ENCODE peak calls at places on chromosome 2, in six cellular contexts. O, W, G, C, T and X are unnamed samples.
A peak's percentile ranks its signal among the peaks of the same experiment; 100 is the strongest.

GRCh38 chr2:128727914-128728313 is 409.2 kb upstream of the HS6ST1 start:
- DNase-seq in C (no peak), W (no peak), T (no peak), O (no peak), G (no peak), X (peak; percentile 70)

GRCh38 chr2:165015052-165015642 is 59.8 kb upstream of the SLC38A11 start:
- DNase-seq in O (peak; percentile 37), W (peak; percentile 56), G (peak; percentile 66), C (no peak), T (peak; percentile 68), X (peak; percentile 77)

GRCh38 chr2:42978175-42978886 is 185.9 kb upstream of the HAAO start:
- DNase-seq in G (peak; percentile 60), W (no peak), C (no peak), T (no peak), O (no peak), X (no peak)

GRCh38 chr2:10475811-10476660 is 27.9 kb upstream of the ODC1 start:
- DNase-seq in G (no peak), T (no peak), W (no peak), C (no peak), O (no peak), X (no peak)

GRCh38 chr2:28993211-28993960 is 12.3 kb downstream of the TOGARAM2 start:
- DNase-seq in G (peak; percentile 45), C (no peak), T (no peak), O (no peak), W (no peak), X (no peak)

GRCh38 chr2:113273031-113273551 is 5.6 kb downstream of the PAX8 start:
- DNase-seq in O (no peak), G (no peak), T (no peak), W (no peak), C (no peak), X (peak; percentile 26)

GRCh38 chr2:214393796-214394195 is 17.1 kb upstream of the VWC2L start:
- DNase-seq in T (no peak), W (no peak), C (no peak), G (no peak), O (no peak), X (no peak)

GRCh38 chr2:164008752-164009151 is 272.9 kb upstream of the FIGN start:
- DNase-seq in O (no peak), T (no peak), C (no peak), G (no peak), W (no peak), X (no peak)

GRCh38 chr2:25308599-25308998 is 33.1 kb downstream of the DNMT3A start:
- DNase-seq in T (no peak), O (no peak), W (no peak), C (no peak), G (no peak), X (no peak)

GRCh38 chr2:120228503-120228902 is 5.3 kb upstream of the TMEM185B start:
- DNase-seq in T (no peak), W (no peak), G (no peak), O (no peak), C (no peak), X (peak; percentile 33)
- TF ChIP-seq CTCF in T (no peak), W (no peak), G (no peak), O (no peak), C (peak; percentile 21), X (no peak)

GRCh38 chr2:72147971-72148369 is 308 bp upstream of the CYP26B1 start:
- DNase-seq in C (no peak), G (no peak), O (no peak), T (peak; percentile 12), W (no peak), X (no peak)
- H3K4me3 ChIP-seq in C (peak overlapping the region; percentile 64), G (no peak overlapping the region), O (peak overlapping the region; percentile 70), T (peak overlapping the region; percentile 41), W (no peak overlapping the region), X (no peak overlapping the region)

GRCh38 chr2:54120950-54121349 is 5.5 kb downstream of the ACYP2 start:
- DNase-seq in G (no peak), T (no peak), C (no peak), W (no peak), O (no peak), X (no peak)

GRCh38 chr2:54109848-54110247 is 5.6 kb upstream of the ACYP2 start:
- DNase-seq in G (no peak), O (no peak), W (no peak), T (no peak), C (no peak), X (no peak)

GRCh38 chr2:54114936-54115283 is 505 bp upstream of the ACYP2 start:
- DNase-seq in O (no peak), T (no peak), W (no peak), G (no peak), C (no peak), X (no peak)

GRCh38 chr2:54115284-54116137 is at the start of gene ACYP2:
- DNase-seq in G (peak; percentile 94), O (peak; percentile 98), C (peak; percentile 68), T (peak; percentile 98), W (peak; percentile 97), X (peak; percentile 97)
- TF ChIP-seq CTCF in G (no peak), O (peak; percentile 34), C (peak; percentile 37), T (peak; percentile 19), W (no peak), X (no peak)

DNA sequence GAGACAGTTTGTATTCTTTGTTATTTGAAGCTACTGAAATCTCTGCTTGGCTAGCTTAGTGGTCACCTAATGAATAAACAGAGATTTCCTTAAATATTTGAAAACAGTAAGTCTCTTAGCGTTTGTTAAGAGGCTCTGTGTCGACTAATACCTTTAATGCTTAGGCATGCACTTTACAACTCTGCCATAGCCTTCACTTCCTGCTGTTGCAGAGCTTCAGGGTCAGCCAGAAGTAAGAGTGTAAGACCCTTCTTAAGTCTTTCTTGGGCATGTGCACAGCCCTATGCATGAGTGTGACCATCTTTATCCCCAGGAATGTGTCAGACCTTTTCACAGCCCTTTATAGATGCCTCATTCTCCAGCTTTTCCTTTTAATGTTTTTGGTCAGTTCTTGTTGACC is 195.3 kb upstream of the ALPP start:
- DNase-seq in T (no peak), G (no peak), O (no peak), C (no peak), W (no peak), X (no peak)
- H3K4me3 ChIP-seq in T (no peak overlapping the region), G (no peak overlapping the region), O (no peak overlapping the region), C (no peak overlapping the region), W (no peak overlapping the region), X (no peak overlapping the region)